ENCODE peak calls at places on chromosomes 16 and 17, in five cellular contexts. One of them, this sample, is unnamed.

GRCh38 chr16:87948735-87949070 is 2.5 kb upstream of the BANP start:
- DNase-seq in A549: no peak
- DNase-seq in H1: no peak
- DNase-seq in HepG2: no peak
- DNase-seq in K562: no peak
- DNase-seq in this sample: no peak

GRCh38 chr16:1420111-1420539 is 422 bp downstream of the UQCC4 start:
- DNase-seq in A549: no peak
- DNase-seq in H1: no peak
- DNase-seq in HepG2: no peak
- DNase-seq in K562: no peak
- DNase-seq in this sample: no peak

GRCh38 chr17:76173474-76173873 is 32.4 kb upstream of the FOXJ1 start:
- DNase-seq in A549: no peak
- DNase-seq in H1: no peak
- DNase-seq in HepG2: no peak
- DNase-seq in K562: no peak
- DNase-seq in this sample: no peak

GRCh38 chr17:6695565-6695964 is 17.6 kb downstream of the SLC13A5 start:
- DNase-seq in A549: no peak
- DNase-seq in H1: no peak
- DNase-seq in HepG2: no peak
- DNase-seq in K562: no peak
- DNase-seq in this sample: no peak

GRCh38 chr16:81518439-81518757 is 73.8 kb downstream of the CMIP start:
- DNase-seq in A549: no peak
- DNase-seq in H1: no peak
- DNase-seq in HepG2: no peak
- DNase-seq in K562: no peak
- DNase-seq in this sample: no peak

GRCh38 chr17:4716081-4716480 is 5.6 kb downstream of the ARRB2 start:
- DNase-seq in A549: no peak
- DNase-seq in H1: no peak
- DNase-seq in HepG2: no peak
- DNase-seq in K562: no peak
- DNase-seq in this sample: no peak

GRCh38 chr17:61848896-61849295 is 14.4 kb downstream of the BRIP1 start:
- DNase-seq in A549: no peak
- DNase-seq in H1: no peak
- DNase-seq in HepG2: no peak
- DNase-seq in K562: no peak
- DNase-seq in this sample: no peak

GRCh38 chr16:65817066-65817465 is 549.4 kb upstream of the CDH5 start:
- DNase-seq in A549: no peak
- DNase-seq in H1: peak
- DNase-seq in HepG2: no peak
- DNase-seq in K562: no peak
- DNase-seq in this sample: no peak

GRCh38 chr17:1422907-1423306 is 22.9 kb upstream of the YWHAE start:
- DNase-seq in A549: peak
- DNase-seq in H1: no peak
- DNase-seq in HepG2: no peak
- DNase-seq in K562: no peak
- DNase-seq in this sample: peak

GRCh38 chr17:63349478-63350000 is 96.6 kb downstream of the CYB561 start:
- DNase-seq in A549: no peak
- DNase-seq in H1: no peak
- DNase-seq in HepG2: no peak
- DNase-seq in K562: no peak
- DNase-seq in this sample: peak

GRCh38 chr17:45029096-45029495 is 22.3 kb downstream of the DCAKD start:
- DNase-seq in A549: no peak
- DNase-seq in H1: no peak
- DNase-seq in HepG2: no peak
- DNase-seq in K562: no peak
- DNase-seq in this sample: no peak

GRCh38 chr16:11639925-11640899 is 28.0 kb upstream of the SNN start:
- DNase-seq in A549: peak
- DNase-seq in H1: no peak
- DNase-seq in HepG2: peak
- DNase-seq in K562: peak
- DNase-seq in this sample: peak

GRCh38 chr16:15996432-15997109 is 47.2 kb downstream of the ABCC1 start:
- DNase-seq in A549: peak
- DNase-seq in H1: no peak
- DNase-seq in HepG2: peak
- DNase-seq in K562: peak
- DNase-seq in this sample: peak

GRCh38 chr17:732788-733720 is 658 bp downstream of the TLCD3A start:
- DNase-seq in A549: no peak
- DNase-seq in H1: no peak
- DNase-seq in HepG2: no peak
- DNase-seq in K562: no peak
- DNase-seq in this sample: peak

GRCh38 chr16:2296662-2297505 is 29.0 kb upstream of the RNPS1 start:
- DNase-seq in A549: peak
- DNase-seq in H1: peak
- DNase-seq in HepG2: peak
- DNase-seq in K562: peak
- DNase-seq in this sample: no peak

GRCh38 chr16:24139282-24139681 is 116.9 kb upstream of the CACNG3 start:
- DNase-seq in A549: no peak
- DNase-seq in H1: peak
- DNase-seq in HepG2: no peak
- DNase-seq in K562: peak
- DNase-seq in this sample: no peak

GRCh38 chr16:79047337-79047736 is 553.2 kb downstream of the MAF start:
- DNase-seq in A549: peak
- DNase-seq in H1: no peak
- DNase-seq in HepG2: peak
- DNase-seq in K562: peak
- DNase-seq in this sample: no peak

GRCh38 chr17:40019140-40019991 is 4.1 kb downstream of the CSF3 start:
- DNase-seq in A549: no peak
- DNase-seq in H1: no peak
- DNase-seq in HepG2: no peak
- DNase-seq in K562: no peak
- DNase-seq in this sample: peak

GRCh38 chr17:76734080-76734840 is 2.9 kb downstream of the SRSF2 start:
- DNase-seq in A549: no peak
- DNase-seq in H1: no peak
- DNase-seq in HepG2: no peak
- DNase-seq in K562: no peak
- DNase-seq in this sample: peak

GRCh38 chr16:23754594-23755483 is at the start of gene CHP2:
- DNase-seq in A549: no peak
- DNase-seq in H1: no peak
- DNase-seq in HepG2: no peak
- DNase-seq in K562: peak
- DNase-seq in this sample: no peak

GRCh38 chr17:48486557-48486956 is 44.3 kb downstream of the HOXB1 start:
- DNase-seq in A549: peak
- DNase-seq in H1: no peak
- DNase-seq in HepG2: no peak
- DNase-seq in K562: peak
- DNase-seq in this sample: peak

GRCh38 chr17:51260960-51261958 is 913 bp downstream of the UTP18 start:
- DNase-seq in A549: peak
- DNase-seq in H1: peak
- DNase-seq in HepG2: peak
- DNase-seq in K562: peak
- DNase-seq in this sample: no peak

GRCh38 chr16:72947379-72948237 is 100.3 kb downstream of the ZFHX3 start:
- DNase-seq in A549: no peak
- DNase-seq in H1: no peak
- DNase-seq in HepG2: peak
- DNase-seq in K562: no peak
- DNase-seq in this sample: no peak

DNA sequence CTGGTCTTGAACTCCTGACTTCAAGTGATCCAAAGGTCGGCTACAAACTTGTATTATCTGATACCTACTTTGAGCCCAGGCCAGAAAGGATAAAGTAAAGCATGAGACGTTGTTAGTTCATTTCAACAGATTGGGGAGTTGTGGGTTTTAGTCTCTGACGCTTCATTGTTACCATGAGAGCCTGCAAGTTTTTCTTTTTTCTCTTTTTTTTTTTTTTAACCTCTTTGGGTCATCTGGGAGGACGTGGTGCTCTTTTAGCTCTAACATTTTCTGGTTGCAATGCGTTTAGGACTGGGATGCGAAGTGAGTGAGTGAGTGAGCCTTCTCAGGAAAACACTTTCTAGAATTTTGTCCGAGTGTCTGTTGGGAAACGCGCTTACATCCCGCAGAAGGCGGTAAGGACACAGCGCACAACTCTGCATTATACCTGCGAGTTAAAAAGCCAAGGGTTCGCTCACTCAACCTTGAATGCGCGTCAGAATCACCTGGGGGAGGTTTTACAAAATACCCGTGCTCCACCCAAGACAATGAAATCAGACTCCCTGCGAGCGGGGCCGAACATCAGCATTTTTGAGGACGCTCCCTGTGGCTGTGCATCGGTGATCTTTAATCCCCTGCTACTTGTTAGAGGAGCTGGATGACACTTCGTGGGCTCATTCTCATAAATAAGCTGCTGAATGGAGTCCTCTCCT is 704 bp upstream of the RNF135 start:
- DNase-seq in A549: peak
- DNase-seq in H1: no peak
- DNase-seq in HepG2: no peak
- DNase-seq in K562: no peak
- DNase-seq in this sample: no peak
- TF ChIP-seq MAFK in A549: no peak
- TF ChIP-seq MAFK in H1: no peak
- TF ChIP-seq MAFK in HepG2: no peak
- TF ChIP-seq MAFK in K562: no peak
- TF ChIP-seq MAFK in this sample: peak

GRCh38 chr16:89084814-89085612 is 8.6 kb upstream of the ACSF3 start:
- DNase-seq in A549: no peak
- DNase-seq in H1: no peak
- DNase-seq in HepG2: no peak
- DNase-seq in K562: no peak
- DNase-seq in this sample: no peak
- TF ChIP-seq MAFK in A549: no peak
- TF ChIP-seq MAFK in H1: no peak
- TF ChIP-seq MAFK in HepG2: no peak
- TF ChIP-seq MAFK in K562: no peak
- TF ChIP-seq MAFK in this sample: no peak

GRCh38 chr17:57668332-57668731 is 76.8 kb downstream of the CCDC182 start:
- DNase-seq in A549: no peak
- DNase-seq in H1: no peak
- DNase-seq in HepG2: no peak
- DNase-seq in K562: no peak
- DNase-seq in this sample: no peak
- TF ChIP-seq MAFK in A549: no peak
- TF ChIP-seq MAFK in H1: no peak
- TF ChIP-seq MAFK in HepG2: no peak
- TF ChIP-seq MAFK in K562: no peak
- TF ChIP-seq MAFK in this sample: no peak

GRCh38 chr17:46726106-46726670 is 92.3 kb downstream of the WNT3 start:
- DNase-seq in A549: no peak
- DNase-seq in H1: no peak
- DNase-seq in HepG2: no peak
- DNase-seq in K562: no peak
- DNase-seq in this sample: peak

GRCh38 chr17:46717999-46718398 is 100.5 kb downstream of the WNT3 start:
- DNase-seq in A549: no peak
- DNase-seq in H1: no peak
- DNase-seq in HepG2: no peak
- DNase-seq in K562: no peak
- DNase-seq in this sample: no peak

GRCh38 chr17:46720408-46720807 is 98.1 kb downstream of the WNT3 start:
- DNase-seq in A549: no peak
- DNase-seq in H1: no peak
- DNase-seq in HepG2: no peak
- DNase-seq in K562: no peak
- DNase-seq in this sample: no peak

GRCh38 chr17:46719889-46720288 is 98.6 kb downstream of the WNT3 start:
- DNase-seq in A549: no peak
- DNase-seq in H1: no peak
- DNase-seq in HepG2: no peak
- DNase-seq in K562: no peak
- DNase-seq in this sample: no peak

GRCh38 chr17:46722662-46723285 is 95.7 kb downstream of the WNT3 start:
- DNase-seq in A549: no peak
- DNase-seq in H1: no peak
- DNase-seq in HepG2: no peak
- DNase-seq in K562: no peak
- DNase-seq in this sample: peak
- TF ChIP-seq MAFK in A549: no peak
- TF ChIP-seq MAFK in H1: no peak
- TF ChIP-seq MAFK in HepG2: no peak
- TF ChIP-seq MAFK in K562: no peak
- TF ChIP-seq MAFK in this sample: peak

GRCh38 chr17:46823657-46824056 is 5.2 kb upstream of the WNT3 start:
- DNase-seq in A549: no peak
- DNase-seq in H1: no peak
- DNase-seq in HepG2: no peak
- DNase-seq in K562: peak
- DNase-seq in this sample: no peak

GRCh38 chr17:46819906-46820351 is 1.4 kb upstream of the WNT3 start:
- DNase-seq in A549: no peak
- DNase-seq in H1: no peak
- DNase-seq in HepG2: no peak
- DNase-seq in K562: no peak
- DNase-seq in this sample: no peak

GRCh38 chr17:46820592-46821450 is 2.3 kb upstream of the WNT3 start:
- DNase-seq in A549: no peak
- DNase-seq in H1: no peak
- DNase-seq in HepG2: no peak
- DNase-seq in K562: no peak
- DNase-seq in this sample: no peak

GRCh38 chr17:46821482-46822387 is 3.2 kb upstream of the WNT3 start:
- DNase-seq in A549: no peak
- DNase-seq in H1: no peak
- DNase-seq in HepG2: no peak
- DNase-seq in K562: no peak
- DNase-seq in this sample: no peak

DNA sequence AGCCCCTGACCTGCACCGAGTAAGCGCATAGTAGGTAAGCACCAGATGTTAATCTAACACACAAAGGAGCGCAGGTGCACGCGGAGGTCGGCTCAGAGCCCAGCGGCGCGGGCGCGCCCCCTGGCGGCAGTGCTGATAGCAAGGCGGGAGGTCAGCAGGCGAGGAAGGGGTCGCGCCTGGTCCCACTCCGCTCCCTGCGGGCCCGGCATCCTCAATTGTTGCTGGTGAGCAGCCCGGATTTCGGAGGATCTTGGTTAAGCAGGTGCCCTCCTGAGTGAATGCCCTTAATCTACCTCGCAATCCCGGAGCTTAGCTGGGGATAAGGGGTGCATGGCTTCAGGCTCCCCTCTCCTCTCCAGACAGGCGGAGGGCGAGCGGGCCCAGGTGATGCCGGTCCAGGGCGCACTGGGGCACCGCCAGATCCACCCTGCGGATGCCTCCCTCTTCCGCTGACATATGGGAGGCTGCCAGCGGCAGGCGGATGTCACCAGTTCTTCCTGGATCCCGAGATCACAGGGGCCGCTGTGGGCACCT is 4.0 kb upstream of the WNT3 start:
- DNase-seq in A549: peak
- DNase-seq in H1: no peak
- DNase-seq in HepG2: no peak
- DNase-seq in K562: peak
- DNase-seq in this sample: no peak
- TF ChIP-seq MAFK in A549: no peak
- TF ChIP-seq MAFK in H1: no peak
- TF ChIP-seq MAFK in HepG2: no peak
- TF ChIP-seq MAFK in K562: no peak
- TF ChIP-seq MAFK in this sample: no peak

This sample was measured in IMR-90.